ENCODE peak calls at places on chromosomes 11 and 22, in seven cellular contexts. D, Y, R, P, G, J and S are unnamed samples.

GRCh38 chr11:79028214-79028613 is 412.6 kb downstream of the TENM4 start:
- DNase-seq in D (no peak), Y (no peak), R (no peak), P (no peak), G (no peak), J (no peak), S (no peak)

GRCh38 chr11:86211619-86212018 is 32.9 kb upstream of the EED start:
- DNase-seq in D (peak), Y (no peak), R (no peak), P (peak), G (no peak), J (no peak), S (no peak)

GRCh38 chr11:79313513-79313912 is 127.3 kb downstream of the TENM4 start:
- DNase-seq in D (no peak), Y (no peak), R (no peak), P (no peak), G (no peak), J (no peak), S (no peak)

GRCh38 chr11:117532568-117532967 is 204.9 kb downstream of the CEP164 start:
- DNase-seq in D (no peak), Y (no peak), R (no peak), P (no peak), G (no peak), J (no peak), S (no peak)

GRCh38 chr22:37462983-37463382 is 23.2 kb downstream of the MFNG start:
- DNase-seq in D (no peak), Y (no peak), R (peak), P (peak), G (no peak), J (peak), S (no peak)

GRCh38 chr22:28116261-28116673 is 197.2 kb upstream of the PITPNB start:
- DNase-seq in D (no peak), Y (no peak), R (no peak), P (no peak), G (no peak), J (no peak), S (no peak)

GRCh38 chr11:134049303-134049702 is 19.6 kb upstream of the JAM3 start:
- DNase-seq in D (no peak), Y (no peak), R (no peak), P (no peak), G (no peak), J (no peak), S (peak)

GRCh38 chr22:25134028-25134427 is 65.6 kb upstream of the CRYBB3 start:
- DNase-seq in D (no peak), Y (no peak), R (no peak), P (no peak), G (peak), J (no peak), S (peak)

GRCh38 chr11:33273656-33274055 is 16.5 kb downstream of the HIPK3 start:
- DNase-seq in D (no peak), Y (no peak), R (no peak), P (no peak), G (no peak), J (no peak), S (no peak)

GRCh38 chr22:48004038-48004437 is 1241.6 kb downstream of the TBC1D22A start:
- DNase-seq in D (no peak), Y (no peak), R (no peak), P (peak), G (no peak), J (no peak), S (no peak)

DNA sequence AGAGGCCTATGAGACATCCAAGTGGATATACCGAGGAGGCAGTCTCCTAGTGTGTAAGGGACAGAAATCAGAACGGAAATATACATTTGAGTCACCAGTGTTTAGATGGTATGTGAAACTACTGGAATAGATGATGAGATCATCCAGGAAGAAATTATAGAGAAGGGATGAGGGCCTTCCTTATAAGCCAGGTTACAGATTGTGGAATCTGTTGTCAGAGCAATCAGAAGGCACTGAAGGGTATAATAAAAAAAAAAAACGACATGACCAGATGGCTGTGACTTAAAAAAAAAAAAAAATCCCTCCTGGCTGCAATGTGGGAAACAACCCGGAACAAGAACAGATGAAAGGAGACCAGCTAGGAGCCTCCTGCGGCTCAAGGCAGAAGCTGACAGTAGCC is 2.7 kb downstream of the MAJIN start:
- DNase-seq in D (no peak), Y (no peak), R (no peak), P (no peak), G (no peak), J (no peak), S (no peak)
- TF ChIP-seq JUND in D (no peak), Y (no peak), R (no peak), P (no peak), G (no peak), J (no peak), S (no peak)

DNA sequence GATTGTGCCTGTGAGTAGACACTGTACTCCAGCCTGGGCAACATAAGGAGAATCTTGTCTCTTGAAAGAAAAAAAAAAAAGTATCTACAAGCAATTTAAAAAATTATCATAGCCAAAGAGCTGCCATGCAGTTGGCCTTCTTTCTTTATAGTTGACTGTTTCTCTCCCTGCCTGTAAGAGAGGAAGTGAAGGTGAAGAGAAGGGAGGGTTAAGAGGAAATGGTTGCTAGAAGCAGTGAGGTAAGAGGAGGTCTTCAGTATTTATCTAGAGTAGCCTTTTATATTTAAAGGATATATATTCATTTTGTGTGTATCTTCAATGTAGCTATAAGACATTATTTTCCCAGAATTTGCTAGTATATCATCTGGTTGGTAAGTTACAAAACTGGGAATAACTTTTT is 217.9 kb downstream of the TMEM135 start:
- DNase-seq in D (no peak), Y (no peak), R (no peak), P (no peak), G (no peak), J (no peak), S (no peak)
- TF ChIP-seq JUND in D (no peak), Y (no peak), R (no peak), P (no peak), G (no peak), J (no peak), S (no peak)

DNA sequence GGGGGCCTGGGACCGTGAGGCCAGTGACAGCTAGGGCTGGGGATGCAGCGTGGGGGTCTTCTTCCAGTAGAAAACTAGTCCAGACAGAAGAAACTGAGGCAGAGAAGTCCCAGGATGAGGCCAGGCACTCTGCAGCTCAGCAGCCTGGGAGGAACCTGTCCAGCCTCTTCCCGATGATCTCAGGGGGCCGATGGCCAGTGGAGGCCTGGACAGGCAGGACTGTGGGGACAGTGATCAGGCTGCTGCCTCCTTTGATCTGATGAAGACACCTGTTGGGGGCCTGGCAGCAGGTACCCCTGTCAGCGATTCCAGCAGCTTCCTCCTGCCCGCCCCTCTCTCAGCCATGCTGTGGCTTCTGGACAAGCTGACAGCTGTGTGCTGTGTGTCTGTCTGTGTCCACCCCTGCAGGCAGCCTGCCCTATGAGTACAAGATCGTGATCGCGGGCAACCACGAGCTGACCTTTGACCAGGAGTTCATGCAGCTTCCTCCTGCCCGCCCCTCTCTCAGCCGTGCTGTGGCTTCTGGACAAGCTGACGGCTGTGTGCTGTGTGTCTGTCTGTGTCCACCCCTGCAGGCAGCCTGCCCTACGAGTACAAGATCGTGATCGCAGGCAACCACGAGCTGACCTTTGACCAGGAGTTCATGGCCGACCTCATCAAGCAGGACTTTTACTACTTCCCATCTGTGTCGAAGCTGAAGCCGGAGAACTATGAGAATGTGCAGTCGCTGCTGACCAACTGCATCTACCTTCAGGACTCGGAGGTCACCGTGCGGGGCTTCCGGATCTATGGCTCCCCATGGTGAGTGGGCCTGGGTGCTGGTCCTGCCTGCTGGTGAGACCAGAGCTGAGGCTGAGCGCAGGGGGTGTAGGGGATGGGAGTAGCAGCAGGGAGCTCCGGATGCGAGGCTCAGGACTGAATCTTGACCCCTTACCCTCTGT is 62.6 kb downstream of the MPPED1 start:
- DNase-seq in D (no peak), Y (no peak), R (no peak), P (no peak), G (no peak), J (peak), S (no peak)
- TF ChIP-seq JUND in D (no peak), Y (no peak), R (no peak), P (no peak), G (no peak), J (no peak), S (no peak)

GRCh38 chr11:17389205-17389956 is 922 bp upstream of the KCNJ11 start:
- DNase-seq in D (no peak), Y (peak), R (peak), P (peak), G (peak), J (peak), S (peak)
- TF ChIP-seq JUND in D (no peak), Y (no peak), R (no peak), P (no peak), G (no peak), J (no peak), S (no peak)

GRCh38 chr22:41564563-41564962 is 3.8 kb downstream of the CSDC2 start:
- DNase-seq in D (no peak), Y (no peak), R (no peak), P (no peak), G (no peak), J (no peak), S (no peak)
- TF ChIP-seq JUND in D (no peak), Y (no peak), R (no peak), P (no peak), G (no peak), J (no peak), S (no peak)

DNA sequence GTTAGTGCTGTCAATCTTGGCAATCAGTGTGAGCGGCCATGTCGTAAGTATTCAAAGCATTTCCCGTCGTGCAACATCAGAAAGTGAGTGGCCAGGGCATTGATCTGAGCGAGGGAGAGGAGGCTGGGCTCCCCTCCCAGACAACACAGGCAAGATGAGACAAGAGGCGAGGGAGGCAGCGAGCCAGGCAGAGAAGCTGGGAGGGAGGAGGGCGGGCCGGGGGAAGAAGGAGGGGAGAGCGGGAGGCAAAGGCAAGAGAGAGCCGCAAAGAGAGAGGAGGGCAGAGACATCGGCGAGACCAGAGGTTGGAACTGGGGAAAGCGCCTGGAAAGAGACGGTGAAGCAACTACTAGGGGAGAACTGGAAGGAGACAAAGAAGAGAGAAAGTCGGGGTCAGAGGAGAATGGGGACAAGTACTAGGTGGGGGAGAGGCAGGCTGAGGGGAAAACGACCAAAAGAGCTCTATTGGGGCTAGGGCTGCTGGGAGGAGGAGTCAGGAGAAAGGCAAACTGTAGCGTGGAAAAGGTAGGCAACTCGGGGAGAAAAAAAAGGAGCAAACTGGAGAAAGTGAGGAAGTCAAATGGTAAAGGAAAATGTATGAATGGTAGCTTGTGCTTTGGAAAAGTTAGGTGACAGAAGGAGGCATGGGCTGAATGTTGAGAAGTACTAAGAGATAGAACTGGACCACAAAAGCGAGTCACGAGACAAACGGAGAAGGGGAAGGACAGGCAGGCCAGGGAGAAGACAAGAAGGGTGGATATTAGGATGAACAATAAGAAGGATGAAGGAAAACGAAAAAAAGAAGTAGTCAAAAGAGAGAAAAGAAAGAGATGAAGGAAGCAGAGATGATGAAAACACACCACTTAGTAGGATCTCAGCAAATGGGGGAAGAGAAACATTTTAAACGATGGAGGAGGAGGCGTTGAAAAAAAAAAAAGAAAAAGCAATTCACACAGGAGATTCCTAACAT is 130.5 kb upstream of the C11orf58 start:
- DNase-seq in D (no peak), Y (no peak), R (no peak), P (peak), G (peak), J (no peak), S (no peak)
- TF ChIP-seq JUND in D (no peak), Y (no peak), R (no peak), P (no peak), G (no peak), J (no peak), S (no peak)